ENCODE peak calls at places on chromosomes 6 and 20, in five cellular contexts. One of them, this sample, is unnamed.

GRCh38 chr20:50333856-50334255 is 143.2 kb downstream of the CEBPB start:
- DNase-seq in HepG2: no peak
- DNase-seq in NT2/D1: no peak
- DNase-seq in GM12878: no peak
- DNase-seq in H1: no peak
- DNase-seq in this sample: no peak

GRCh38 chr6:20751293-20751946 is 217.2 kb downstream of the CDKAL1 start:
- DNase-seq in NT2/D1: no peak
- DNase-seq in HepG2: no peak
- DNase-seq in H1: no peak
- DNase-seq in GM12878: no peak
- DNase-seq in this sample: no peak

GRCh38 chr6:72933216-72933615 is 292.1 kb downstream of the KHDC1L start:
- DNase-seq in NT2/D1: no peak
- DNase-seq in GM12878: no peak
- DNase-seq in HepG2: no peak
- DNase-seq in H1: no peak
- DNase-seq in this sample: no peak

GRCh38 chr6:100382031-100382430 is 82.7 kb downstream of the SIM1 start:
- DNase-seq in HepG2: no peak
- DNase-seq in NT2/D1: no peak
- DNase-seq in H1: no peak
- DNase-seq in GM12878: no peak
- DNase-seq in this sample: no peak

GRCh38 chr6:27139753-27140522 is 107.6 kb upstream of the PRSS16 start:
- DNase-seq in NT2/D1: no peak
- DNase-seq in HepG2: no peak
- DNase-seq in H1: no peak
- DNase-seq in GM12878: no peak
- DNase-seq in this sample: no peak

GRCh38 chr6:7441048-7441775 is 51.6 kb downstream of the RIOK1 start:
- DNase-seq in GM12878: no peak
- DNase-seq in HepG2: no peak
- DNase-seq in NT2/D1: no peak
- DNase-seq in H1: no peak
- DNase-seq in this sample: no peak

GRCh38 chr6:4370066-4370465 is 234.7 kb upstream of the ECI2 start:
- DNase-seq in H1: no peak
- DNase-seq in NT2/D1: no peak
- DNase-seq in HepG2: no peak
- DNase-seq in GM12878: no peak
- DNase-seq in this sample: no peak

GRCh38 chr6:29850011-29850553 is 22.5 kb downstream of the HLA-G start:
- DNase-seq in HepG2: no peak
- DNase-seq in NT2/D1: no peak
- DNase-seq in H1: no peak
- DNase-seq in GM12878: no peak
- DNase-seq in this sample: no peak

GRCh38 chr6:90284236-90284744 is 12.4 kb downstream of the BACH2 start:
- DNase-seq in HepG2: no peak
- DNase-seq in GM12878: no peak
- DNase-seq in H1: no peak
- DNase-seq in NT2/D1: no peak
- DNase-seq in this sample: peak; percentile 48

GRCh38 chr20:5781798-5782750 is 31.9 kb downstream of the SHLD1 start:
- DNase-seq in NT2/D1: no peak
- DNase-seq in H1: no peak
- DNase-seq in HepG2: peak; percentile 93
- DNase-seq in GM12878: no peak
- DNase-seq in this sample: no peak

GRCh38 chr6:126553856-126554255 is 213.9 kb downstream of the CENPW start:
- DNase-seq in HepG2: no peak
- DNase-seq in H1: no peak
- DNase-seq in NT2/D1: no peak
- DNase-seq in GM12878: no peak
- DNase-seq in this sample: no peak

GRCh38 chr20:47351643-47352331 is 4.7 kb downstream of the ZMYND8 start:
- DNase-seq in GM12878: no peak
- DNase-seq in HepG2: no peak
- DNase-seq in H1: no peak
- DNase-seq in NT2/D1: no peak
- DNase-seq in this sample: no peak

GRCh38 chr6:56314683-56315523 is 67.5 kb upstream of the COL21A1 start:
- DNase-seq in HepG2: peak; percentile 47
- DNase-seq in NT2/D1: peak; percentile 20
- DNase-seq in GM12878: no peak
- DNase-seq in H1: no peak
- DNase-seq in this sample: peak; percentile 35

GRCh38 chr6:16787128-16787685 is 25.9 kb upstream of the ATXN1 start:
- DNase-seq in H1: no peak
- DNase-seq in GM12878: no peak
- DNase-seq in HepG2: no peak
- DNase-seq in NT2/D1: no peak
- DNase-seq in this sample: no peak

GRCh38 chr6:122621638-122622037 is 11.4 kb downstream of the PKIB start:
- DNase-seq in NT2/D1: no peak
- DNase-seq in H1: no peak
- DNase-seq in HepG2: no peak
- DNase-seq in GM12878: no peak
- DNase-seq in this sample: no peak

GRCh38 chr6:154984146-154984545 is 11.0 kb upstream of the TIAM2 start:
- DNase-seq in HepG2: no peak
- DNase-seq in H1: no peak
- DNase-seq in GM12878: no peak
- DNase-seq in NT2/D1: no peak
- DNase-seq in this sample: no peak

GRCh38 chr6:111985202-111985731 is 68.6 kb upstream of the CCN6 start:
- DNase-seq in HepG2: no peak
- DNase-seq in H1: peak; percentile 33
- DNase-seq in NT2/D1: no peak
- DNase-seq in GM12878: no peak
- DNase-seq in this sample: no peak

GRCh38 chr20:50996901-50997830 is 25.7 kb downstream of the KCNG1 start:
- DNase-seq in HepG2: no peak
- DNase-seq in GM12878: no peak
- DNase-seq in NT2/D1: no peak
- DNase-seq in H1: no peak
- DNase-seq in this sample: no peak

GRCh38 chr20:46739441-46740213 is 30.2 kb downstream of the SLC2A10 start:
- DNase-seq in H1: no peak
- DNase-seq in HepG2: no peak
- DNase-seq in NT2/D1: no peak
- DNase-seq in GM12878: no peak
- DNase-seq in this sample: no peak

GRCh38 chr6:107869871-107870270 is 45.8 kb upstream of the SCML4 start:
- DNase-seq in HepG2: no peak
- DNase-seq in H1: no peak
- DNase-seq in GM12878: no peak
- DNase-seq in NT2/D1: no peak
- DNase-seq in this sample: no peak

GRCh38 chr6:24935753-24936152 is at the start of gene RIPOR2:
- DNase-seq in GM12878: no peak
- DNase-seq in H1: no peak
- DNase-seq in NT2/D1: peak; percentile 42
- DNase-seq in HepG2: no peak
- DNase-seq in this sample: peak; percentile 12

GRCh38 chr6:127791779-127792528 is 108.9 kb downstream of the THEMIS start:
- DNase-seq in GM12878: no peak
- DNase-seq in H1: no peak
- DNase-seq in HepG2: no peak
- DNase-seq in NT2/D1: no peak
- DNase-seq in this sample: no peak

GRCh38 chr20:22227301-22227700 is 357.1 kb downstream of the FOXA2 start:
- DNase-seq in NT2/D1: no peak
- DNase-seq in H1: no peak
- DNase-seq in GM12878: no peak
- DNase-seq in HepG2: no peak
- DNase-seq in this sample: no peak

GRCh38 chr20:54123587-54124180 is 50.1 kb downstream of the CYP24A1 start:
- DNase-seq in HepG2: peak; percentile 100
- DNase-seq in H1: peak; percentile 79
- DNase-seq in GM12878: no peak
- DNase-seq in NT2/D1: peak; percentile 25
- DNase-seq in this sample: no peak

GRCh38 chr6:105374010-105374420 is 28.9 kb downstream of the PREP start:
- DNase-seq in HepG2: peak; percentile 87
- DNase-seq in NT2/D1: no peak
- DNase-seq in H1: no peak
- DNase-seq in GM12878: no peak
- DNase-seq in this sample: no peak

GRCh38 chr20:50146732-50147662 is 6.5 kb downstream of the PEDS1 start:
- DNase-seq in HepG2: no peak
- DNase-seq in NT2/D1: no peak
- DNase-seq in GM12878: peak; percentile 45
- DNase-seq in H1: no peak
- DNase-seq in this sample: no peak

GRCh38 chr6:119484598-119484997 is 135.0 kb upstream of the MAN1A1 start:
- DNase-seq in GM12878: no peak
- DNase-seq in HepG2: no peak
- DNase-seq in H1: no peak
- DNase-seq in NT2/D1: no peak
- DNase-seq in this sample: no peak

GRCh38 chr20:44750081-44750805 is 4.6 kb downstream of the KCNK15 start:
- DNase-seq in GM12878: no peak
- DNase-seq in NT2/D1: no peak
- DNase-seq in HepG2: no peak
- DNase-seq in H1: no peak
- DNase-seq in this sample: no peak

GRCh38 chr20:62649140-62649539 is 6.8 kb downstream of the SLCO4A1 start:
- DNase-seq in H1: no peak
- DNase-seq in HepG2: no peak
- DNase-seq in GM12878: no peak
- DNase-seq in NT2/D1: no peak
- DNase-seq in this sample: no peak

GRCh38 chr6:145929037-145929633 is 35.0 kb downstream of the SHPRH start:
- DNase-seq in H1: no peak
- DNase-seq in NT2/D1: peak; percentile 9
- DNase-seq in GM12878: no peak
- DNase-seq in HepG2: peak; percentile 49
- DNase-seq in this sample: peak; percentile 20

GRCh38 chr6:36049582-36049981 is 22.0 kb downstream of the MAPK14 start:
- DNase-seq in NT2/D1: no peak
- DNase-seq in H1: no peak
- DNase-seq in HepG2: no peak
- DNase-seq in GM12878: no peak
- DNase-seq in this sample: no peak

GRCh38 chr20:57364451-57364850 is 13.4 kb downstream of the RAE1 start:
- DNase-seq in H1: no peak
- DNase-seq in GM12878: no peak
- DNase-seq in NT2/D1: no peak
- DNase-seq in HepG2: no peak
- DNase-seq in this sample: no peak

GRCh38 chr6:30821862-30822784 is 62.2 kb upstream of the DDR1 start:
- DNase-seq in H1: no peak
- DNase-seq in HepG2: peak; percentile 70
- DNase-seq in NT2/D1: no peak
- DNase-seq in GM12878: no peak
- DNase-seq in this sample: no peak

GRCh38 chr6:133764011-133764812 is 124.7 kb upstream of the TCF21 start:
- DNase-seq in HepG2: no peak
- DNase-seq in GM12878: no peak
- DNase-seq in NT2/D1: no peak
- DNase-seq in H1: no peak
- DNase-seq in this sample: no peak

GRCh38 chr6:125193208-125193607 is 39.6 kb downstream of the TPD52L1 start:
- DNase-seq in HepG2: no peak
- DNase-seq in H1: no peak
- DNase-seq in GM12878: no peak
- DNase-seq in NT2/D1: no peak
- DNase-seq in this sample: no peak
- TF ChIP-seq SUZ12 in HepG2: no peak
- TF ChIP-seq SUZ12 in H1: no peak
- TF ChIP-seq SUZ12 in GM12878: no peak
- TF ChIP-seq SUZ12 in NT2/D1: no peak
- TF ChIP-seq SUZ12 in this sample: no peak

DNA sequence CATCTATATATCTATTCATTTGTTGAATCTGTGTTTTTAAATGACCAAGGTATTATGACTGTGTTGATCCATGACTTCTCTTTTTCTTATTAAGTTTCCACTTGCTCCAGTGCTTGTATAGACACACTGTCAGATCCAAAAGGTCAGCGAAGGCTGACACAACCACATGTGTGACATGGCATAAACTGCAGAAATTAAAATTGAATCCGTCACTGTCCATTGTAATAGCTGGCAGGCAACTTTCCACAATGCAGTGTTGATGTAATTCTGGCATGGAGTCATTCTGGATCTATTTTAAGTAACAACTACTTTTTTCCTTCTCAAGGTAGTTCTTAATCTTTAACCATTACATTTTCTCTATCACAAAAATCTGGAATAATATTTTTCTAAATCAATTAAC is 145.3 kb downstream of the AIG1 start:
- DNase-seq in GM12878: no peak
- DNase-seq in H1: no peak
- DNase-seq in HepG2: no peak
- DNase-seq in NT2/D1: no peak
- DNase-seq in this sample: no peak
- TF ChIP-seq SUZ12 in GM12878: no peak
- TF ChIP-seq SUZ12 in H1: no peak
- TF ChIP-seq SUZ12 in HepG2: no peak
- TF ChIP-seq SUZ12 in NT2/D1: no peak
- TF ChIP-seq SUZ12 in this sample: no peak

DNA sequence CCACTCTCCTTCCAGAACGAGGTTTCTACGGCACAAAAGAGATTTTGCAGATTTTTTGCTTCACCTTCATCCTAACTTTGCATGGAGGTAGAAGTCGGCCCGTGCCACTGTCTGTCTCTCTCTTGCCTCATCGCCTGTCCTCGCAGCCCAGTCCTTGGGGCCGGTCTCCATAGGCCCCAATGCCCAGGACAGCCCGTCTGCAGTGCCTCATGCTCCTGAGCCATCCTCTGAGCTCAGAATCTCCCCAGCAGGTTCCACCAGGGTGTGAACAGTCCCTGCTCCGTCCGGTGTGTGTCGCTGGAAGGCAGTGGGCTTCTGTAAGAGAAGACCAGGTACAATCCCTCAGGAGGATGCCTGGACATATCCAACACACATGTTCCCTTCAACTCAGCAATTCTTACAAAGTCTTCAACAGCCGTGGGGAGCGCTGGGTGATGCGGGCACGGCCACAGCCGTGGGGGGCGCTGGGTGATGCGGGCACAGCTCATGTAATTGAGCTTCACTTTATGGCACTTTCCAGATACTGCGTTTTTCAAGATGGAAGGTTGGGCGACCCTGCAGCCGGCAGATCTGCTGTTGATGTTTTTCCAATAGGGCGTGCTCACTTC is 231.9 kb downstream of the DLL1 start:
- DNase-seq in NT2/D1: no peak
- DNase-seq in GM12878: no peak
- DNase-seq in H1: no peak
- DNase-seq in HepG2: no peak
- DNase-seq in this sample: no peak
- TF ChIP-seq SUZ12 in NT2/D1: no peak
- TF ChIP-seq SUZ12 in GM12878: no peak
- TF ChIP-seq SUZ12 in H1: no peak
- TF ChIP-seq SUZ12 in HepG2: no peak
- TF ChIP-seq SUZ12 in this sample: no peak

GRCh38 chr6:431986-432385 is 40.4 kb downstream of the IRF4 start:
- DNase-seq in GM12878: no peak
- DNase-seq in NT2/D1: no peak
- DNase-seq in H1: no peak
- DNase-seq in HepG2: no peak
- DNase-seq in this sample: no peak
- TF ChIP-seq SUZ12 in GM12878: no peak
- TF ChIP-seq SUZ12 in NT2/D1: no peak
- TF ChIP-seq SUZ12 in H1: no peak
- TF ChIP-seq SUZ12 in HepG2: no peak
- TF ChIP-seq SUZ12 in this sample: no peak